ENCODE peak calls at places on chromosome 1, in six cellular contexts. One of them, this sample, is unnamed.

GRCh38 chr1:220300442-220301121 is 28.3 kb upstream of the RAB3GAP2 start:
- DNase-seq in coronary artery: peak; percentile 82
- DNase-seq in cardiac fibroblast: peak; percentile 94
- DNase-seq in left lung: no peak
- DNase-seq in GM23248: peak; percentile 95
- DNase-seq in right lobe of liver: peak; percentile 26
- DNase-seq in this sample: peak; percentile 81

GRCh38 chr1:27520651-27521050 is 30.7 kb upstream of the WASF2 start:
- DNase-seq in coronary artery: no peak
- DNase-seq in GM23248: no peak
- DNase-seq in right lobe of liver: peak; percentile 61
- DNase-seq in cardiac fibroblast: no peak
- DNase-seq in left lung: no peak
- DNase-seq in this sample: no peak

GRCh38 chr1:107058245-107059032 is 2.0 kb downstream of the PRMT6 start:
- DNase-seq in GM23248: no peak
- DNase-seq in left lung: no peak
- DNase-seq in coronary artery: no peak
- DNase-seq in right lobe of liver: no peak
- DNase-seq in cardiac fibroblast: no peak
- DNase-seq in this sample: no peak

GRCh38 chr1:35243681-35244080 is 24.8 kb upstream of the ZMYM4 start:
- DNase-seq in right lobe of liver: peak; percentile 62
- DNase-seq in cardiac fibroblast: no peak
- DNase-seq in left lung: no peak
- DNase-seq in coronary artery: no peak
- DNase-seq in GM23248: no peak
- DNase-seq in this sample: no peak

GRCh38 chr1:167158095-167158812 is 62.4 kb upstream of the POU2F1 start:
- DNase-seq in right lobe of liver: no peak
- DNase-seq in coronary artery: no peak
- DNase-seq in GM23248: no peak
- DNase-seq in cardiac fibroblast: no peak
- DNase-seq in left lung: no peak
- DNase-seq in this sample: no peak

GRCh38 chr1:32393832-32394140 is 455 bp downstream of the BSDC1 start:
- DNase-seq in cardiac fibroblast: no peak
- DNase-seq in right lobe of liver: peak; percentile 69
- DNase-seq in coronary artery: no peak
- DNase-seq in GM23248: peak; percentile 76
- DNase-seq in left lung: peak; percentile 87
- DNase-seq in this sample: no peak

GRCh38 chr1:150127868-150128267 is 21.8 kb upstream of the PLEKHO1 start:
- DNase-seq in GM23248: peak; percentile 36
- DNase-seq in left lung: no peak
- DNase-seq in cardiac fibroblast: peak; percentile 40
- DNase-seq in coronary artery: no peak
- DNase-seq in right lobe of liver: no peak
- DNase-seq in this sample: no peak

GRCh38 chr1:201180901-201181300 is 9.7 kb upstream of the IGFN1 start:
- DNase-seq in GM23248: no peak
- DNase-seq in right lobe of liver: no peak
- DNase-seq in coronary artery: no peak
- DNase-seq in left lung: no peak
- DNase-seq in cardiac fibroblast: no peak
- DNase-seq in this sample: no peak

GRCh38 chr1:214316597-214316996 is 35.6 kb downstream of the SMYD2 start:
- DNase-seq in coronary artery: no peak
- DNase-seq in GM23248: peak; percentile 65
- DNase-seq in cardiac fibroblast: peak; percentile 56
- DNase-seq in left lung: no peak
- DNase-seq in right lobe of liver: peak; percentile 64
- DNase-seq in this sample: no peak

GRCh38 chr1:50474859-50475809 is 51.9 kb upstream of the DMRTA2 start:
- DNase-seq in right lobe of liver: no peak
- DNase-seq in GM23248: no peak
- DNase-seq in left lung: no peak
- DNase-seq in cardiac fibroblast: peak; percentile 7
- DNase-seq in coronary artery: no peak
- DNase-seq in this sample: no peak

GRCh38 chr1:226891846-226892533 is 21.6 kb downstream of the PSEN2 start:
- DNase-seq in coronary artery: no peak
- DNase-seq in cardiac fibroblast: peak; percentile 53
- DNase-seq in right lobe of liver: no peak
- DNase-seq in GM23248: peak; percentile 43
- DNase-seq in left lung: no peak
- DNase-seq in this sample: peak; percentile 42

GRCh38 chr1:234608026-234608719 is 1.8 kb downstream of the IRF2BP2 start:
- DNase-seq in coronary artery: peak; percentile 90
- DNase-seq in right lobe of liver: peak; percentile 73
- DNase-seq in left lung: peak; percentile 92
- DNase-seq in GM23248: peak; percentile 97
- DNase-seq in cardiac fibroblast: peak; percentile 95
- DNase-seq in this sample: peak; percentile 86

GRCh38 chr1:223018534-223018933 is 124.5 kb downstream of the TLR5 start:
- DNase-seq in cardiac fibroblast: no peak
- DNase-seq in GM23248: no peak
- DNase-seq in right lobe of liver: no peak
- DNase-seq in left lung: no peak
- DNase-seq in coronary artery: no peak
- DNase-seq in this sample: no peak

GRCh38 chr1:191913234-191913948 is 244.9 kb upstream of the RGS18 start:
- DNase-seq in coronary artery: no peak
- DNase-seq in GM23248: no peak
- DNase-seq in cardiac fibroblast: no peak
- DNase-seq in left lung: no peak
- DNase-seq in right lobe of liver: no peak
- DNase-seq in this sample: no peak

GRCh38 chr1:2650967-2651645 is 18.3 kb upstream of the MMEL1 start:
- DNase-seq in right lobe of liver: no peak
- DNase-seq in left lung: peak; percentile 44
- DNase-seq in coronary artery: no peak
- DNase-seq in GM23248: no peak
- DNase-seq in cardiac fibroblast: no peak
- DNase-seq in this sample: peak; percentile 6

GRCh38 chr1:31765041-31765467 is 914 bp upstream of the ADGRB2 start:
- DNase-seq in cardiac fibroblast: peak; percentile 36
- DNase-seq in right lobe of liver: no peak
- DNase-seq in coronary artery: no peak
- DNase-seq in GM23248: peak; percentile 38
- DNase-seq in left lung: peak; percentile 34
- DNase-seq in this sample: no peak

GRCh38 chr1:6392880-6393399 is 627 bp downstream of the ACOT7 start:
- DNase-seq in right lobe of liver: no peak
- DNase-seq in GM23248: peak; percentile 69
- DNase-seq in left lung: no peak
- DNase-seq in cardiac fibroblast: no peak
- DNase-seq in coronary artery: no peak
- DNase-seq in this sample: no peak

GRCh38 chr1:179043907-179044306 is 18.2 kb downstream of the FAM20B start:
- DNase-seq in coronary artery: no peak
- DNase-seq in GM23248: no peak
- DNase-seq in left lung: no peak
- DNase-seq in right lobe of liver: no peak
- DNase-seq in cardiac fibroblast: no peak
- DNase-seq in this sample: no peak

GRCh38 chr1:86739901-86740507 is 35.6 kb downstream of the SH3GLB1 start:
- DNase-seq in coronary artery: no peak
- DNase-seq in left lung: no peak
- DNase-seq in right lobe of liver: no peak
- DNase-seq in cardiac fibroblast: peak; percentile 15
- DNase-seq in GM23248: peak; percentile 24
- DNase-seq in this sample: no peak

GRCh38 chr1:102896771-102897170 is 211.6 kb downstream of the COL11A1 start:
- DNase-seq in left lung: no peak
- DNase-seq in cardiac fibroblast: no peak
- DNase-seq in GM23248: no peak
- DNase-seq in coronary artery: no peak
- DNase-seq in right lobe of liver: no peak
- DNase-seq in this sample: no peak

GRCh38 chr1:24299901-24300300 is 19.3 kb upstream of the GRHL3 start:
- DNase-seq in cardiac fibroblast: no peak
- DNase-seq in GM23248: no peak
- DNase-seq in left lung: no peak
- DNase-seq in right lobe of liver: no peak
- DNase-seq in coronary artery: no peak
- DNase-seq in this sample: no peak

GRCh38 chr1:245698860-245699259 is 544.1 kb downstream of the KIF26B start:
- DNase-seq in right lobe of liver: no peak
- DNase-seq in cardiac fibroblast: no peak
- DNase-seq in GM23248: no peak
- DNase-seq in left lung: no peak
- DNase-seq in coronary artery: no peak
- DNase-seq in this sample: no peak

GRCh38 chr1:100132566-100133477 is at the start of the genes SASS6 and TRMT13:
- DNase-seq in GM23248: peak; percentile 98
- DNase-seq in right lobe of liver: peak; percentile 96
- DNase-seq in cardiac fibroblast: peak; percentile 99
- DNase-seq in coronary artery: peak; percentile 98
- DNase-seq in left lung: peak; percentile 97
- DNase-seq in this sample: peak; percentile 98

GRCh38 chr1:193434319-193434718 is 247.9 kb upstream of the B3GALT2 start:
- DNase-seq in left lung: no peak
- DNase-seq in GM23248: no peak
- DNase-seq in cardiac fibroblast: peak; percentile 79
- DNase-seq in right lobe of liver: no peak
- DNase-seq in coronary artery: no peak
- DNase-seq in this sample: no peak

GRCh38 chr1:44048816-44049215 is 17.6 kb upstream of the SLC6A9 start:
- DNase-seq in left lung: no peak
- DNase-seq in cardiac fibroblast: peak; percentile 87
- DNase-seq in right lobe of liver: no peak
- DNase-seq in GM23248: peak; percentile 88
- DNase-seq in coronary artery: no peak
- DNase-seq in this sample: no peak
- H3K4me3 ChIP-seq in left lung: no peak overlapping the region
- H3K4me3 ChIP-seq in cardiac fibroblast: peak overlapping the region; percentile 40
- H3K4me3 ChIP-seq in right lobe of liver: no peak overlapping the region
- H3K4me3 ChIP-seq in GM23248: peak overlapping the region; percentile 60
- H3K4me3 ChIP-seq in coronary artery: no peak overlapping the region
- H3K4me3 ChIP-seq in this sample: no peak overlapping the region

GRCh38 chr1:154716614-154717372 is 108.8 kb upstream of the ADAR start:
- DNase-seq in coronary artery: no peak
- DNase-seq in right lobe of liver: no peak
- DNase-seq in GM23248: peak; percentile 19
- DNase-seq in cardiac fibroblast: no peak
- DNase-seq in left lung: no peak
- DNase-seq in this sample: no peak

GRCh38 chr1:154718566-154718965 is 110.6 kb upstream of the ADAR start:
- DNase-seq in cardiac fibroblast: no peak
- DNase-seq in right lobe of liver: no peak
- DNase-seq in coronary artery: no peak
- DNase-seq in left lung: no peak
- DNase-seq in GM23248: no peak
- DNase-seq in this sample: no peak

GRCh38 chr1:154716012-154716411 is 108.0 kb upstream of the ADAR start:
- DNase-seq in left lung: no peak
- DNase-seq in right lobe of liver: no peak
- DNase-seq in coronary artery: no peak
- DNase-seq in GM23248: peak; percentile 61
- DNase-seq in cardiac fibroblast: peak; percentile 39
- DNase-seq in this sample: no peak

GRCh38 chr1:154715385-154715784 is 107.4 kb upstream of the ADAR start:
- DNase-seq in GM23248: no peak
- DNase-seq in cardiac fibroblast: no peak
- DNase-seq in left lung: no peak
- DNase-seq in coronary artery: no peak
- DNase-seq in right lobe of liver: no peak
- DNase-seq in this sample: no peak

DNA sequence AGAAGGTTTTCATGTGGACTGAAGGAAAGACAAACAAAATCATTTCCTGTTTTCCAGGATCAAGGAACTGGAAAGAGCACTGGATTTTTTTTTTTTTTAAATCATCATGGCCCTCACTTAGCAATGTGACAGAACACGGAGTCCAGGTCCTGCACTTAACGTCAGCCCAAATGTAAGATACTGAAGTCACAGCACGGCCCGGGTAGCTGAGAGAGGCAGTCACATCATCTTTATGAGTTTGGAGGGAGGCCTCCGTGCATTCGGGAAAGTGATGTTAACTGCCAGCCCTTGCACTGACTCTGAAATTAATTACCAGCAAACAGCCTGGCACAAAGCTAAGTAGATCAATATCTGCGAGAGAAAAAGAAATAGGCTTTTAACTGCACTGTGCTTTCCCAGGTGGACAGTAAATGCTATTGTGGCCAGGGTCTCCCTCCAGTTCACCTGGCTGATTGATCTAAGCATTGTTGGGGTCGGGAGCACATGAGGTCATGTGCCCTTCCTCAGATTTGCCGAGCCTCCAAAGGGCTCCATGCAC is 109.5 kb upstream of the ADAR start:
- DNase-seq in cardiac fibroblast: no peak
- DNase-seq in left lung: no peak
- DNase-seq in coronary artery: no peak
- DNase-seq in right lobe of liver: no peak
- DNase-seq in GM23248: no peak
- DNase-seq in this sample: no peak
- H3K4me3 ChIP-seq in cardiac fibroblast: no peak overlapping the region
- H3K4me3 ChIP-seq in left lung: no peak overlapping the region
- H3K4me3 ChIP-seq in coronary artery: no peak overlapping the region
- H3K4me3 ChIP-seq in right lobe of liver: no peak overlapping the region
- H3K4me3 ChIP-seq in GM23248: no peak overlapping the region
- H3K4me3 ChIP-seq in this sample: no peak overlapping the region

DNA sequence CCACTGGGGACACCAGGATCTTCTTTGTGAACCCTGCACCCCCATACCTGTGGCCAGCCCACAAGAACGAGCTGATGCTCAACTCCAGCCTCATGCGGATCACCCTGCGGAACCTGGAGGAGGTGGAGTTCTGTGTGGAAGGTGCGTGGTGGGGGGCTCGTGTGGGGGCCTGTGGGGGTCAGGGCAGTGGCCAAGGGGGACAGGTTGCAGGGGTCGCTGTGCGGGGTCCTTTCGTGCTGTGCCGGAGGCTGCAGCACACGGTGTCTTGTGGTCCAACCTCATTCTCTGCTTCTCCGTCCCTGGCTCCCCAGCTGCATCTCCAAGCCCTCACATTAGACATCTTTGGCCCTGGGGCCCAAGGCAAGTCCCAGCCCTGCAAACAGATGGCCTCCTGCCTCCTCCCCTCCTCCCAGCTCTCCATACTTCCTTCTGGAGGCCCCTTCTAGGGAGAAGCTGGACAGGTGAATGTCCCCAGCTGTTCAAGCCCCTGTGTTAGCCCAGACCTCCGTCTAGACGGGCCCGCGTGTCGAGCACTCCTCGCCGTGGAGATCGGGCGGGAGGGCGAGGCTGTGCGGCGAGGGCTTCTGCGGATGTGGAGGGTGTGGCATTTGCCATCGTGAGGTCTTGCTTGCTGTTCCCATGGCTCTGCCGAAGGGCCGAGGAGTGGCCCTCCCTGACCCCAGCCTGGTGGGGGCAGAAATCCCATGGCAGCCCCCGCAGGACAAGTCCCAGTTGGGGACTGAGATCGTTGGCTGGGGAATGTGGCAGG is 2.6 kb downstream of the AGRN start:
- DNase-seq in coronary artery: no peak
- DNase-seq in left lung: no peak
- DNase-seq in GM23248: no peak
- DNase-seq in right lobe of liver: no peak
- DNase-seq in cardiac fibroblast: no peak
- DNase-seq in this sample: no peak
- H3K4me3 ChIP-seq in coronary artery: no peak overlapping the region
- H3K4me3 ChIP-seq in left lung: no peak overlapping the region
- H3K4me3 ChIP-seq in GM23248: no peak overlapping the region
- H3K4me3 ChIP-seq in right lobe of liver: no peak overlapping the region
- H3K4me3 ChIP-seq in cardiac fibroblast: no peak overlapping the region
- H3K4me3 ChIP-seq in this sample: no peak overlapping the region

GRCh38 chr1:229229721-229230135 is 41.2 kb upstream of the RAB4A start:
- DNase-seq in left lung: no peak
- DNase-seq in cardiac fibroblast: peak; percentile 34
- DNase-seq in right lobe of liver: peak; percentile 39
- DNase-seq in GM23248: peak; percentile 36
- DNase-seq in coronary artery: peak; percentile 88
- DNase-seq in this sample: peak; percentile 63
- H3K4me3 ChIP-seq in left lung: no peak overlapping the region
- H3K4me3 ChIP-seq in cardiac fibroblast: no peak overlapping the region
- H3K4me3 ChIP-seq in right lobe of liver: no peak overlapping the region
- H3K4me3 ChIP-seq in GM23248: no peak overlapping the region
- H3K4me3 ChIP-seq in coronary artery: peak overlapping the region; percentile 30
- H3K4me3 ChIP-seq in this sample: no peak overlapping the region

This sample was measured in aorta.